ENCODE peak calls at places on chromosomes 12 and 14, in seven cellular contexts. L is lower leg skin, Y is WTC11, M is ecto neural progenitor cell, J is SIG-M5, P is astrocyte of the spinal cord, S is NCI-H146. C is an unnamed sample.

GRCh38 chr14:91164676-91165075 is 50.8 kb downstream of the DGLUCY start:
- DNase-seq in P (no peak), Y (no peak), L (no peak), S (peak), M (no peak), J (no peak), C (no peak)

GRCh38 chr12:117098361-117099217 is 627 bp downstream of the TESC start:
- DNase-seq in L (no peak), M (no peak), Y (peak), J (no peak), P (no peak), S (peak), C (no peak)

GRCh38 chr14:66379116-66379515 is 107.1 kb upstream of the CCDC196 start:
- DNase-seq in S (no peak), P (peak), L (no peak), Y (no peak), J (no peak), M (no peak), C (no peak)

GRCh38 chr12:102169922-102170698 is 27.5 kb downstream of the PMCH start:
- DNase-seq in S (peak), J (no peak), M (no peak), L (no peak), P (peak), Y (no peak), C (peak)

GRCh38 chr14:66468778-66469367 is 17.3 kb upstream of the CCDC196 start:
- DNase-seq in S (no peak), J (no peak), P (no peak), M (no peak), L (no peak), Y (no peak), C (no peak)

GRCh38 chr12:11949738-11950403 is 120.9 kb upstream of the BCL2L14 start:
- DNase-seq in S (no peak), L (no peak), P (no peak), Y (no peak), J (no peak), M (no peak), C (no peak)

GRCh38 chr12:14252697-14253096 is 112.8 kb upstream of the ATF7IP start:
- DNase-seq in L (no peak), J (no peak), S (no peak), P (no peak), Y (no peak), M (no peak), C (no peak)

GRCh38 chr14:20971705-20972021 is 16.4 kb downstream of the RNASE2 start:
- DNase-seq in S (no peak), L (no peak), M (no peak), Y (no peak), J (no peak), P (no peak), C (no peak)

GRCh38 chr12:24943947-24944597 is 4.8 kb downstream of the BCAT1 start:
- DNase-seq in P (peak), J (no peak), S (no peak), L (no peak), M (no peak), Y (no peak), C (peak)

GRCh38 chr12:46133751-46134150 is 135.1 kb downstream of the SLC38A1 start:
- DNase-seq in L (no peak), P (no peak), M (no peak), J (no peak), Y (no peak), S (no peak), C (peak)

GRCh38 chr12:39581592-39581991 is 38.0 kb downstream of the ABCD2 start:
- DNase-seq in P (no peak), M (no peak), J (no peak), S (no peak), Y (no peak), L (no peak), C (peak)

GRCh38 chr12:7017870-7018349 is 366 bp downstream of the LPCAT3 start:
- DNase-seq in M (no peak), Y (no peak), J (no peak), S (peak), P (no peak), L (no peak), C (no peak)

GRCh38 chr12:41289461-41289860 is 101.3 kb downstream of the PDZRN4 start:
- DNase-seq in J (no peak), P (no peak), L (no peak), M (no peak), Y (no peak), S (no peak), C (no peak)

GRCh38 chr14:100605706-100606686 is 18.8 kb upstream of the BEGAIN start:
- DNase-seq in P (no peak), M (no peak), S (no peak), J (no peak), L (no peak), Y (no peak), C (peak)

GRCh38 chr14:60249321-60250251 is 565 bp downstream of the PPM1A start:
- DNase-seq in P (peak), Y (peak), J (no peak), M (peak), L (peak), S (peak), C (peak)

GRCh38 chr14:102986810-102987579 is 64.5 kb downstream of the AMN start:
- DNase-seq in Y (no peak), P (peak), S (no peak), M (no peak), L (peak), J (no peak), C (peak)

GRCh38 chr14:92794547-92794941 is 439 bp downstream of the GOLGA5 start:
- DNase-seq in Y (peak), P (no peak), J (no peak), M (peak), L (no peak), S (peak), C (no peak)